ENCODE peak calls at places on chromosomes 6 and 20, in four cellular contexts. I is GM12878, Y is HepG2, F is H1. H is an unnamed sample.

GRCh38 chr20:645318-646106 is 7.5 kb downstream of the SRXN1 start:
- DNase-seq in Y (peak; percentile 90), F (peak; percentile 82), I (peak; percentile 25), H (peak; percentile 60)

GRCh38 chr6:7241709-7242645 is 71.0 kb downstream of the SSR1 start:
- DNase-seq in Y (peak; percentile 95), F (no peak), I (no peak), H (no peak)

GRCh38 chr6:105618247-105618646 is 215.4 kb upstream of the PREP start:
- DNase-seq in I (no peak), F (no peak), Y (no peak), H (no peak)

GRCh38 chr6:33312361-33313104 is 1.3 kb downstream of the TAPBP start:
- DNase-seq in Y (peak; percentile 84), F (no peak), I (no peak), H (peak; percentile 67)

GRCh38 chr6:145214570-145214969 is 520.8 kb downstream of the EPM2A start:
- DNase-seq in Y (peak; percentile 47), I (no peak), F (no peak), H (no peak)

GRCh38 chr6:86856937-86857563 is 80.3 kb upstream of the HTR1E start:
- DNase-seq in Y (peak; percentile 33), I (no peak), F (peak; percentile 3), H (peak; percentile 40)

GRCh38 chr20:59662161-59662560 is 57.8 kb downstream of the PHACTR3 start:
- DNase-seq in I (no peak), Y (no peak), F (no peak), H (no peak)

GRCh38 chr20:35238170-35238569 is 11.7 kb downstream of the MMP24 start:
- DNase-seq in Y (no peak), F (no peak), I (no peak), H (peak; percentile 48)

GRCh38 chr6:138231399-138231886 is 13.2 kb upstream of the PBOV1 start:
- DNase-seq in F (no peak), I (no peak), Y (peak; percentile 72), H (no peak)

GRCh38 chr20:44343162-44343675 is 6.4 kb downstream of the R3HDML start:
- DNase-seq in I (no peak), Y (no peak), F (no peak), H (no peak)

GRCh38 chr20:49394264-49394663 is 88.2 kb downstream of the KCNB1 start:
- DNase-seq in Y (no peak), F (no peak), I (no peak), H (no peak)

GRCh38 chr20:47004179-47004578 is 109.5 kb downstream of the EYA2 start:
- DNase-seq in Y (no peak), F (no peak), I (no peak), H (peak; percentile 48)

DNA sequence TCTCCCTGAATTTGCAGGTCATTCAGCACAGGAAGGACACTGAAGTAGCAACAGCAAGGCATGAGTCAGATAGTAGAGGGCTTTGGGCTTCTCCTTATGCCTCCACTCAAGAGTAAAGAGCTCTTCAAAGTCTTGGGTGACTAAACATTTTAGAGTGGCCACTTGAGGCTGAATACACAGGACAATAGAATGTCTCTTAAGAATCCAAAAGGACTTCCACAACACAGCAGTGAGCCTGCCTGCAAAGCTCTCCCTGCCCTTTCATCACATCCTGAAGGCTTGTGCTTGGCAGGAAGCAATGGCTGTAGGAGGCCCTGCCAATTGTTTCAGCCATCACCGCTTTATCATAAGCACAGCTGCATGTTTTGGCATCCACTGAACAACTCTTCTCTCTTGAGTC is 36.8 kb downstream of the FOXQ1 start:
- DNase-seq in Y (no peak), F (no peak), I (no peak), H (no peak)
- TF ChIP-seq HDAC6 in Y (no peak), F (no peak), I (no peak), H (no peak)

GRCh38 chr20:63454729-63455567 is 17.5 kb downstream of the KCNQ2 start:
- DNase-seq in F (no peak), I (no peak), Y (no peak), H (no peak)

GRCh38 chr20:63457737-63458136 is 14.7 kb downstream of the KCNQ2 start:
- DNase-seq in I (no peak), Y (no peak), F (no peak), H (no peak)

GRCh38 chr20:63455568-63455859 is 16.9 kb downstream of the KCNQ2 start:
- DNase-seq in F (no peak), Y (no peak), I (no peak), H (no peak)

GRCh38 chr20:63458170-63459069 is 14.0 kb downstream of the KCNQ2 start:
- DNase-seq in F (no peak), I (no peak), Y (no peak), H (no peak)

DNA sequence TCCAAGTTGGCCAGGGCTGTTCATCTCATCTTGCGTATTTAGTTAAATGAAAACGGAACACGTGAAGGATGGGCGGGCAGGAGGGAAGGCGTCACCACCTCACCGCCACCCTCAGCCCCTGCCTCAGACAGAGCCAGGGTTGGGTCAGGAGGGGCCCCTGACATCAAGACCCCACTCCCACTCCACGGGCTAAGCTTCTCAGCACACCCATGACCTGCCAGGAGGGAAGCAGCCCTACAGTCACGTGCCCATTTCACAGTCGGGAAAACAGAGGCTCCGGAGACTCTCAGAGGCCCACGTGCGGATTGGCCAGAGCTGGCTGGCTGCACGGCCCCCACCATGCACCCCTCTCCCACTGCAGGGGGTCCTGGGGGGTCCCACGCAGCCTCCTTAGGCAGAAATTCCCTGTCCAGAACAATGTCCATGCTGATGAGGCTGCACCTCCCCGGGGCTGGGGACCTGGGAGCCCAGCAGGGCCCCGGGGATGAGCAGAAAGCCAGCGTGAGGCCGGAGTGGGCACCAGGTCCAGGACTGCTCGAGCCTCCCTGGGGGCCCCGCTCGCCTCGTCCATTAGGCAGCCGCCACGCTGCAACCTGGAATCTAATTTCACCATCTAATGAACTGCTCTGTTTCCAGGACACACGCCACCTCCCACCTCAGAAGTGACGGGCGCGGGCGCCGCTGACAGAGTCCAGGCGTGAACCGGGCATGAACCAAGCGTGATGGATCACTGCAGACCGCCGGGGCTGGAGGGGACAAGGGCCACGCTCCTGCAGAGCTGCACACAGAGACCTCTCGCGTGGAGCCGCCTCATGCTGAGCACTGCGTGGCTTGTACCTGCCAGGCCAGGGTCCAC is 15.8 kb downstream of the KCNQ2 start:
- DNase-seq in F (no peak), I (no peak), Y (no peak), H (no peak)
- TF ChIP-seq SIN3A in F (no peak), I (no peak), Y (no peak), H (no peak)

DNA sequence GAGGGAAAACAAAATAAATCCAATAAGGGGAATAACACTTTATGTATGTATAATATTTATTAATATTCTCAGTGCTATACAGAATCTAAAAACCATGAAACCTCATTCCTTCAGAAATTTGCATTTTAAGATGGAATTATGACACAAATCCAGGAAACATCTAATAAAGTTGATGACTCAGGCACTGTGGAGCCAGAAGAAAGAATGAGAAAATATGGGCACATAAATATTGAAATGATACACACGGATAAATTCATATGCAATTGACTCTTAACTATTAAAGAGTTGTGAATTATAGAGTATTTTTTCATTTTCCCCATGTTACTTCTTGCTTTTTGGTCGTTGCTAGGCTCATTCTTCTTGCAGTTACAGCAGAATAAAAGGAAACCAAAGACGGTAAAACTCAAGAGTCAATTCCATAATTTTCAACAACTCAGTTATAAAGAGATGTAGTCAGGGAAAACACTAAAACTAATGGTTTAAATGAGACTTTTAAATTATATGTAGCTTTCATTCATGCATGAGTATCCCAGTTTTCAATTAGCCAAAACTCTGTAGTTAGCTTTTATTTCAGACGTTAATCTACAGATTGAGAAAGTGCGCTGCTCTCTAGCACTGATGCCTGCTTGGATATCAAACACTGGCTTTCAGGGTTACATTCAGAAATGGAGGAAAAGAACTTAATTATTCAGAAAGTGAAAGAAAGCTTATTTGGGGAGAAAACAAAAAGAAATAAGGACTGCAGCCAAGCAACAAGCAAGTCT is 95.4 kb downstream of the ADGRB3 start:
- DNase-seq in I (no peak), Y (no peak), F (no peak), H (no peak)
- TF ChIP-seq HDAC6 in I (no peak), Y (no peak), F (no peak), H (no peak)

DNA sequence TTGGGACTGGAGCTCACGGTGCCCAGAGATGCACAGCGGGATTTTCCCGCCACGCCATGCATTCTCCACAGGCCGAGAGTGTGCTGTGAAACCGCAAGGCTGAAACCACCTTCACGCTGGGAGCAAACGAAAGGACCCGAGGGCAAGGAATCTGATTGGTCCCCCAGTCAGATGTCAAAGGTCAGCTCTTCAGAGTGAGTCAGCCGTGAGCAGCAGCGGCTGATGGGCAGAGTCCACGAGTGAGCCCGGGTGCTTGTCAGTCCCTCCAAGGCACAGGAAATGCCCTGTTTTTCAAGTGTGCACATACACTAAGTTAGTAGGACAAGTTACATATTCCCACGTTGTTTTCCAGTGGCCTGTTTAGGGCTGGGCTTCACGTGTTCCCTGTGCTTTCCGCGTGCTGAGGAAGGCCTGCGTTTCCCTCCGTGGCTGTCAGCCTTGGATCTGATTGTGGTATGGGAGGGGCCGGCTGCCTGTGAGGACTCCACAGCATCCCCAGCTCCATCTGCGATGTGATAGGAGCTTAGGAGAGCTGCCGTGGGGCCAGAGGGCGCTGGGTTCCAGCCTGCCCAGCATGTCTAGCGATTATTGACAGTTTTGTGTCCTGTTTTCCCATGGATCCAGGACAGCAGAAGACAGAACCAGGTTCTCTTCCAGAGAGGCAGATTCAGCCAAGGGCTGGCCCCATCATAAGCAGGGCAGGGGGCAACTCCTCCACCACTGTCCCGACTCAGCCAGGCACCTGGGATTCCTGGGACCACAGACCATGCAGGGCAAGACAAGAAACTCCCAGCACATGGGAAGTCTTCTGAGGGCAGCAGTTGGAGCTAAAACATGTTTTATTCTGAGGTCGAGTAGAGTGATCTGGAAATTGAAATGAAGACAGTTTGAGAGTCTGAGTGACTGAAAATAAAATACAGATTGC is 38.2 kb upstream of the FRMD1 start:
- DNase-seq in Y (peak; percentile 58), F (no peak), I (no peak), H (peak; percentile 42)
- TF ChIP-seq SIN3A in Y (no peak), F (no peak), I (no peak), H (no peak)

GRCh38 chr6:4804095-4804494 is 27.9 kb downstream of the CDYL start:
- DNase-seq in F (no peak), Y (peak; percentile 34), I (no peak), H (no peak)
- TF ChIP-seq HDAC6 in F (no peak), Y (no peak), I (no peak), H (no peak)

GRCh38 chr20:33664762-33665144 is 2.0 kb upstream of the ACTL10 start:
- DNase-seq in Y (no peak), I (no peak), F (no peak), H (peak; percentile 31)

GRCh38 chr20:33663161-33664084 is 1.3 kb downstream of the C20orf144 start:
- DNase-seq in Y (peak; percentile 70), I (no peak), F (no peak), H (peak; percentile 85)

GRCh38 chr20:33666293-33667244 is at the start of gene ACTL10:
- DNase-seq in Y (no peak), F (peak; percentile 70), I (peak; percentile 91), H (peak; percentile 82)

GRCh38 chr20:33662172-33662571 is at the start of gene C20orf144:
- DNase-seq in Y (no peak), I (no peak), F (no peak), H (no peak)

DNA sequence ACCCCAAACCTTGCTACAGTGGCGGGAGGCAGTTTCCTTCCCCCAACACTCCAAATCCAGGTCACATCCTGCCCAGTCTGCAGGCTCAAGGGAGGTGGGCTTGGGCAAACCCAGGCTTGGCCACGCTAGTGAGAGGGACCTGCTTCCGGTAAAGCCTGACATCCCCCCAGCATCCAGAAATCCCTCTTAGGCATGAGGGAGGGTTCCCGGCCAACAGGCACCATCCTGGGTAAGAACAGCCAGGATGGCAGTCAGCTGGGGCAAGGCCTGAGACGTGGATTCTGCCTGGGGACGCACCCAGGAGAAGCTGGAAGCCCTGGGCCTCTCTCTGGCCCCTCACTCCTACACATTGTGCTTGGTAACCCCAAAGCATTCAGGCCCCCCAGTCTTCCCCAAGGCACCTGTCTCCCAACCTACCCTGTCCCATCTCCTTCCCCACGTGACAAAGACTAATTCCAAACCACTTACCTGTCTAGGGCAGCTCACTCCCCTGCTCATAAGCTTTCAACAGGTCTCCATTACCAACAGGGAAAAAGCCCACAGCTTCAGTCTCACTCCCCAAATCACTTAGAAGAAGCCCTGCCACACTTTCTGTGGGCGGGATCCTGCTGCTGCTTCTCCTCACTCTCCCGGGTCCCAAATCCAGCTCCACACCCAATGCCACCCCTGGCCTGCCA is 2.1 kb downstream of the C20orf144 start:
- DNase-seq in F (no peak), I (no peak), Y (no peak), H (no peak)
- TF ChIP-seq SIN3A in F (no peak), I (no peak), Y (no peak), H (no peak)

H was measured in K562.